ENCODE peak calls at places on chromosomes 12 and 14, in nine cellular contexts. Z is left ventricle myocardium inferior, S is Calu3, C is WTC11, Q is GM12864, M is heart left ventricle, F is gastrocnemius medialis, P is dorsolateral prefrontal cortex, B is fibroblast of mammary gland. Y is an unnamed sample.

GRCh38 chr12:49515266-49515665 is 23.6 kb upstream of the KCNH3 start:
- DNase-seq in Q (no peak), M (no peak), S (peak; percentile 42), Z (no peak), P (no peak), B (peak; percentile 85), F (no peak), C (no peak), Y (no peak)

GRCh38 chr14:55846852-55847471 is 267.0 kb downstream of the KTN1 start:
- DNase-seq in Z (no peak), S (no peak), M (no peak), C (no peak), P (peak; percentile 13), B (peak; percentile 79), Q (no peak), F (peak; percentile 22), Y (no peak)

GRCh38 chr12:38921025-38921677 is 15.8 kb upstream of the CPNE8 start:
- DNase-seq in F (no peak), M (peak; percentile 25), S (peak; percentile 48), P (no peak), Z (peak; percentile 22), B (peak; percentile 72), C (peak; percentile 53), Q (no peak), Y (no peak)

GRCh38 chr14:91899777-91900176 is 32.4 kb upstream of the TC2N start:
- DNase-seq in M (no peak), C (no peak), F (no peak), S (no peak), B (peak; percentile 52), Q (no peak), P (no peak), Z (no peak), Y (no peak)

GRCh38 chr12:40034712-40035111 is 71.2 kb downstream of the SLC2A13 start:
- DNase-seq in Z (no peak), B (peak; percentile 4), M (no peak), F (no peak), P (no peak), S (no peak), C (no peak), Q (no peak), Y (no peak)

GRCh38 chr14:36988989-36989388 is 183.4 kb downstream of the SLC25A21 start:
- DNase-seq in S (no peak), P (no peak), F (no peak), B (peak; percentile 9), M (no peak), Z (no peak), Q (no peak), C (no peak), Y (no peak)

GRCh38 chr12:102869571-102869970 is 47.5 kb downstream of the PAH start:
- DNase-seq in B (no peak), Q (no peak), P (no peak), M (no peak), Z (no peak), F (no peak), C (no peak), S (no peak), Y (no peak)

GRCh38 chr12:119578112-119578511 is 15.5 kb upstream of the TMEM233 start:
- DNase-seq in B (peak; percentile 37), C (no peak), Q (no peak), F (no peak), P (peak; percentile 4), M (no peak), Z (no peak), S (peak; percentile 65), Y (no peak)

GRCh38 chr14:69715725-69716482 is 51.0 kb upstream of the SRSF5 start:
- DNase-seq in C (no peak), Z (peak; percentile 72), M (peak; percentile 79), B (peak; percentile 77), F (no peak), Q (no peak), P (peak; percentile 66), S (peak; percentile 21), Y (no peak)

GRCh38 chr12:45273717-45274271 is 57.9 kb downstream of the ANO6 start:
- DNase-seq in Z (no peak), C (no peak), M (no peak), F (no peak), B (peak; percentile 96), P (no peak), Q (no peak), S (peak; percentile 36), Y (no peak)

GRCh38 chr14:103508930-103509329 is 13.7 kb downstream of the CKB start:
- DNase-seq in C (no peak), S (no peak), F (no peak), Z (no peak), B (no peak), P (no peak), M (no peak), Q (no peak), Y (no peak)

GRCh38 chr12:4588916-4589315 is 26.9 kb downstream of the DYRK4 start:
- DNase-seq in S (no peak), C (no peak), Z (no peak), Q (no peak), B (no peak), M (no peak), P (no peak), F (no peak), Y (no peak)

GRCh38 chr12:45582536-45582935 is 147.0 kb upstream of the ARID2 start:
- DNase-seq in C (no peak), P (no peak), S (no peak), M (no peak), Q (no peak), Z (no peak), B (no peak), F (no peak), Y (no peak)

GRCh38 chr14:92719890-92720323 is 28.5 kb downstream of the LGMN start:
- DNase-seq in Q (no peak), B (peak; percentile 81), P (no peak), M (no peak), Z (no peak), S (no peak), F (no peak), C (no peak), Y (no peak)

GRCh38 chr14:91872517-91873470 is 5.5 kb upstream of the TC2N start:
- DNase-seq in Z (peak; percentile 72), F (peak; percentile 52), C (no peak), S (peak; percentile 92), M (peak; percentile 68), Q (no peak), B (peak; percentile 89), P (no peak), Y (no peak)

GRCh38 chr14:69149461-69150244 is 3.3 kb downstream of the DCAF5 start:
- DNase-seq in Z (no peak), F (no peak), P (no peak), M (no peak), B (peak; percentile 40), C (no peak), Q (no peak), S (no peak), Y (no peak)

GRCh38 chr12:47988073-47989022 is 15.9 kb downstream of the COL2A1 start:
- DNase-seq in B (no peak), P (no peak), Z (no peak), S (no peak), Q (no peak), C (peak; percentile 54), F (no peak), M (no peak), Y (no peak)

GRCh38 chr12:124405151-124405550 is 110.3 kb downstream of the RFLNA start:
- DNase-seq in F (no peak), C (no peak), B (no peak), Z (no peak), S (no peak), P (no peak), M (no peak), Q (no peak), Y (no peak)

GRCh38 chr12:121964813-121965643 is 46.6 kb downstream of the CFAP251 start:
- DNase-seq in P (no peak), M (no peak), C (no peak), Z (no peak), B (peak; percentile 75), S (no peak), Q (no peak), F (no peak), Y (no peak)

GRCh38 chr14:74562515-74563232 is 49.4 kb downstream of the LTBP2 start:
- DNase-seq in P (no peak), Z (no peak), Q (no peak), F (no peak), M (no peak), S (no peak), C (no peak), B (no peak), Y (no peak)

GRCh38 chr12:106170285-106170684 is 31.5 kb upstream of the NUAK1 start:
- DNase-seq in C (no peak), P (no peak), Z (no peak), B (peak; percentile 76), F (peak; percentile 42), S (no peak), Q (no peak), M (no peak), Y (no peak)

GRCh38 chr14:59297070-59297766 is 108.8 kb downstream of the DAAM1 start:
- DNase-seq in F (no peak), Z (no peak), P (no peak), Q (no peak), C (no peak), S (no peak), B (no peak), M (no peak), Y (no peak)

GRCh38 chr14:96623676-96624484 is 121.7 kb downstream of the PAPOLA start:
- DNase-seq in M (no peak), P (no peak), C (no peak), Z (no peak), S (no peak), Q (no peak), F (no peak), B (no peak), Y (peak; percentile 66)

GRCh38 chr12:6919588-6919987 is 5.2 kb downstream of the ENO2 start:
- DNase-seq in P (no peak), M (no peak), B (no peak), Z (no peak), Q (no peak), S (no peak), F (no peak), C (no peak), Y (no peak)
- TF ChIP-seq CTCF in P (no peak), M (no peak), B (no peak), Z (no peak), Q (no peak), S (no peak), F (no peak), C (no peak), Y (no peak)

GRCh38 chr14:71011479-71011878 is 104.2 kb downstream of the PCNX1 start:
- DNase-seq in M (no peak), B (no peak), S (no peak), F (no peak), P (no peak), Q (no peak), C (no peak), Z (no peak), Y (no peak)
- TF ChIP-seq CTCF in M (no peak), B (peak; percentile 17), S (no peak), F (no peak), P (no peak), Q (no peak), C (no peak), Z (peak; percentile 32), Y (peak; percentile 25)

GRCh38 chr12:92324849-92325500 is 179.3 kb upstream of the BTG1 start:
- DNase-seq in P (no peak), S (no peak), B (no peak), C (no peak), M (no peak), F (no peak), Z (no peak), Q (no peak), Y (no peak)
- TF ChIP-seq CTCF in P (no peak), S (no peak), B (no peak), C (no peak), M (no peak), F (no peak), Z (no peak), Q (no peak), Y (no peak)

GRCh38 chr14:90140298-90140955 is 78.6 kb downstream of the KCNK13 start:
- DNase-seq in M (no peak), Q (no peak), C (no peak), P (no peak), S (no peak), B (peak; percentile 3), Z (no peak), F (no peak), Y (no peak)
- TF ChIP-seq CTCF in M (no peak), Q (no peak), C (no peak), P (no peak), S (no peak), B (no peak), Z (no peak), F (no peak), Y (no peak)

Y was measured in type B pancreatic cell.